ENCODE peak calls at places on chromosome 9, in ten cellular contexts. C is CD8-positive, alpha-beta T cell; U is SK-N-SH; B is HepG2; G is left ventricle myocardium inferior; Z is IMR-90; A is trophoblast cell; N is H7; Y is GM06990; Q is small intestine. X is an unnamed sample. For H3K27me3 and H3K36me3, the result is how much of the 10 kb centered on the place peaks cover.

GRCh38 chr9:136769710-136770191 is 5.4 kb upstream of the LCN15 start:
- DNase-seq in A (no peak), N (peak), Y (no peak), U (peak), C (peak), G (no peak), Z (no peak), Q (no peak), B (no peak), X (no peak)

GRCh38 chr9:128713941-128714573 is 9.9 kb downstream of the ZDHHC12 start:
- DNase-seq in Q (no peak), A (no peak), B (no peak), C (no peak), U (no peak), Z (no peak), G (no peak), Y (no peak), N (peak), X (no peak)

GRCh38 chr9:3468407-3469205 is 57.2 kb downstream of the RFX3 start:
- DNase-seq in Y (no peak), U (no peak), G (no peak), B (no peak), Q (no peak), Z (no peak), A (no peak), N (no peak), C (no peak), X (no peak)

GRCh38 chr9:133188006-133188842 is 20.8 kb downstream of the OBP2B start:
- DNase-seq in Z (no peak), Y (no peak), Q (peak), U (peak), G (no peak), N (peak), C (no peak), B (peak), A (no peak), X (no peak)

GRCh38 chr9:99298660-99299059 is 76.6 kb downstream of the SEC61B start:
- DNase-seq in Z (no peak), A (no peak), C (no peak), B (no peak), U (no peak), G (no peak), N (no peak), Y (no peak), Q (no peak), X (no peak)

GRCh38 chr9:121253821-121254471 is 14.0 kb upstream of the GSN start:
- DNase-seq in Y (no peak), A (no peak), N (peak), G (no peak), C (no peak), B (no peak), Q (no peak), Z (no peak), U (no peak), X (no peak)

GRCh38 chr9:16312962-16313546 is 557.4 kb downstream of the BNC2 start:
- DNase-seq in N (no peak), Z (no peak), U (no peak), Y (no peak), A (no peak), G (no peak), C (no peak), B (no peak), Q (no peak), X (no peak)

GRCh38 chr9:99050292-99050911 is 54.5 kb upstream of the TGFBR1 start:
- DNase-seq in U (no peak), B (peak), C (no peak), A (no peak), Y (no peak), N (no peak), Q (no peak), Z (peak), G (no peak), X (peak)

GRCh38 chr9:84480071-84480470 is 139.5 kb upstream of the SLC28A3 start:
- DNase-seq in C (no peak), A (no peak), Z (no peak), G (no peak), N (no peak), B (no peak), U (no peak), Y (no peak), Q (no peak), X (no peak)

GRCh38 chr9:84917366-84918063 is 248.0 kb downstream of the NTRK2 start:
- DNase-seq in B (no peak), U (no peak), A (no peak), Q (no peak), Z (no peak), G (no peak), Y (no peak), N (peak), C (no peak), X (no peak)

GRCh38 chr9:126491256-126491879 is 122.4 kb upstream of the LMX1B start:
- DNase-seq in Z (peak), C (peak), N (peak), B (peak), A (peak), G (no peak), Y (no peak), Q (peak), U (peak), X (no peak)

GRCh38 chr9:110954822-110955291 is 83.4 kb downstream of the LPAR1 start:
- DNase-seq in Y (no peak), A (no peak), G (no peak), B (no peak), C (no peak), N (no peak), U (no peak), Z (peak), Q (no peak), X (no peak)

GRCh38 chr9:128644452-128644851 is 12.2 kb downstream of the DYNC2I2 start:
- DNase-seq in G (no peak), C (no peak), Q (no peak), B (no peak), Y (no peak), N (no peak), A (no peak), Z (no peak), U (no peak), X (no peak)

GRCh38 chr9:106883030-106883429 is 20.1 kb downstream of the ZNF462 start:
- DNase-seq in Q (peak), B (no peak), A (no peak), G (no peak), C (no peak), N (no peak), Z (no peak), U (no peak), Y (no peak), X (no peak)

GRCh38 chr9:14133394-14133793 is 180.5 kb downstream of the NFIB start:
- DNase-seq in U (no peak), A (no peak), G (no peak), B (no peak), Z (no peak), N (no peak), C (no peak), Y (no peak), Q (no peak), X (no peak)

GRCh38 chr9:89425024-89425805 is 72.7 kb downstream of the SEMA4D start:
- DNase-seq in A (no peak), Q (no peak), B (no peak), G (no peak), Y (no peak), Z (peak), U (no peak), C (no peak), N (no peak), X (peak)

GRCh38 chr9:34550681-34551270 is 28.0 kb upstream of the ENHO start:
- DNase-seq in A (no peak), Y (no peak), U (peak), N (peak), B (no peak), C (no peak), Q (no peak), Z (no peak), G (no peak), X (no peak)

GRCh38 chr9:87516931-87517300 is 19.2 kb downstream of the DAPK1 start:
- DNase-seq in N (no peak), G (no peak), B (no peak), A (no peak), C (no peak), Z (no peak), U (no peak), Y (no peak), Q (no peak), X (no peak)

GRCh38 chr9:134390537-134390936 is 64.3 kb downstream of the RXRA start:
- DNase-seq in Q (no peak), U (no peak), G (no peak), Z (no peak), N (no peak), Y (peak), B (no peak), C (peak), A (no peak), X (no peak)

GRCh38 chr9:20512106-20512505 is 110.2 kb downstream of the MLLT3 start:
- DNase-seq in Y (no peak), A (peak), U (no peak), C (no peak), G (no peak), Z (peak), Q (peak), N (no peak), B (no peak), X (peak)

GRCh38 chr9:112323378-112323854 is 10.0 kb downstream of the PTBP3 start:
- DNase-seq in C (no peak), N (no peak), G (no peak), U (no peak), Y (no peak), B (no peak), A (no peak), Z (no peak), Q (no peak), X (no peak)

GRCh38 chr9:86730165-86730928 is 217.0 kb downstream of the GAS1 start:
- DNase-seq in G (no peak), Z (peak), U (no peak), A (no peak), Y (no peak), B (no peak), N (no peak), C (no peak), Q (no peak), X (no peak)

GRCh38 chr9:69476016-69476415 is 151.0 kb downstream of the ENTREP1 start:
- DNase-seq in A (no peak), C (peak), G (no peak), Z (no peak), B (no peak), Y (no peak), N (no peak), Q (peak), U (no peak), X (no peak)

GRCh38 chr9:119859128-119859527 is 489.9 kb upstream of the BRINP1 start:
- DNase-seq in A (no peak), G (no peak), B (no peak), Z (no peak), N (no peak), Q (no peak), C (no peak), U (no peak), Y (no peak), X (no peak)

GRCh38 chr9:133702798-133703570 is 35.2 kb downstream of the SARDH start:
- DNase-seq in Z (no peak), B (no peak), G (no peak), C (no peak), N (peak), Q (no peak), U (no peak), Y (no peak), A (no peak), X (no peak)

GRCh38 chr9:90985631-90986030 is 184.0 kb downstream of the SYK start:
- DNase-seq in C (no peak), A (no peak), U (no peak), Q (no peak), Y (no peak), N (no peak), B (no peak), Z (peak), G (no peak), X (no peak)

GRCh38 chr9:60546406-60546805 is 367.8 kb upstream of the SPATA31A5 start:
- DNase-seq in C (no peak), B (no peak), Y (no peak), A (no peak), U (peak), N (peak), Q (no peak), G (no peak), Z (no peak), X (no peak)

GRCh38 chr9:92954078-92954861 is 6.9 kb downstream of the FGD3 start:
- DNase-seq in N (no peak), C (peak), B (no peak), Z (no peak), A (no peak), Q (peak), U (no peak), G (peak), Y (peak), X (peak)

GRCh38 chr9:12798066-12798770 is 23.4 kb downstream of the LURAP1L start:
- DNase-seq in A (no peak), Y (no peak), G (no peak), N (no peak), Z (no peak), C (no peak), U (no peak), B (no peak), Q (no peak), X (peak)

GRCh38 chr9:75238311-75238976 is 150.1 kb downstream of the OSTF1 start:
- DNase-seq in Q (peak), B (peak), Z (peak), N (peak), C (no peak), A (peak), Y (peak), G (no peak), U (peak), X (peak)

GRCh38 chr9:136016882-136017812 is 56.0 kb upstream of the UBAC1 start:
- DNase-seq in Y (no peak), Z (no peak), U (peak), G (peak), A (no peak), C (no peak), Q (no peak), B (no peak), N (peak), X (no peak)

GRCh38 chr9:109771796-109772525 is 8.0 kb upstream of the PALM2AKAP2 start:
- DNase-seq in U (no peak), A (no peak), G (peak), N (no peak), B (no peak), Z (peak), Q (no peak), Y (no peak), C (no peak), X (peak)

GRCh38 chr9:135095470-135096407 is 8.3 kb downstream of the OLFM1 start:
- DNase-seq in A (no peak), Q (no peak), B (no peak), G (no peak), Z (no peak), Y (no peak), C (no peak), N (no peak), U (peak), X (no peak)

GRCh38 chr9:33988219-33988890 is 60.3 kb downstream of the UBAP2 start:
- DNase-seq in G (no peak), N (no peak), C (no peak), B (no peak), Q (no peak), U (no peak), Y (peak), A (no peak), Z (peak), X (no peak)

GRCh38 chr9:87206064-87206661 is 258.9 kb upstream of the GAS1 start:
- DNase-seq in Q (no peak), A (no peak), G (no peak), B (no peak), C (no peak), Z (peak), Y (no peak), U (no peak), N (no peak), X (peak)

GRCh38 chr9:134234687-134235359 is 70.5 kb upstream of the RNU6ATAC start:
- DNase-seq in U (no peak), C (no peak), B (no peak), Q (no peak), Z (no peak), A (no peak), N (no peak), Y (no peak), G (no peak), X (no peak)

GRCh38 chr9:78505546-78505945 is 208.6 kb downstream of the PSAT1 start:
- DNase-seq in B (no peak), Y (no peak), A (no peak), G (no peak), C (no peak), U (no peak), Q (no peak), Z (no peak), N (no peak), X (no peak)
- H3K27me3 ChIP-seq in B (under half), Y (under half), A (under half), G (under half), C (under half), U (under half), Q (under half), Z (under half), N (under half), X (under half)

DNA sequence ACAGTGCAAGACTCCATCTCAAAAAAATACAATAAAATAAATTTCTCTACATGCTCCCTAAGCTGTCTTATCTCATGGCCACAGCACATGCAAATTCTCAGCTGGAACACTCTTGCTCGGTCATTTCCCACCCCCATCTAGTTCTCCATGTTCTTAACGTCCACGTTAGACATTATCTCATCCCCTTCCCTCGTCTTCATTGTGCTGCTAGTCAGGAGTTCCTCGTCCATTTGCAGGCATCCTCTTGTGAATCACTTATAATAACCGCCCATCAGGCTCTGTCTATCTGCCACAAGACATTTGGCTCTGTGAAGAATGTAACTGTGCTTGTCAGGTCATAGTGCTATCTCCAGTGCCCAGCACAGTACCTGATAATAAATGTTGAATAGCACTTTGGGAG is 32.9 kb upstream of the GOLGA1 start:
- DNase-seq in Z (no peak), A (no peak), Q (no peak), N (no peak), U (no peak), C (no peak), G (no peak), Y (no peak), B (no peak), X (no peak)
- H3K36me3 ChIP-seq in Z (under half), A (under half), Q (under half), N (under half), U (under half), C (under half), G (under half), Y (under half), B (under half), X (under half)

GRCh38 chr9:113798062-113799030 is 77.8 kb upstream of the ZNF618 start:
- DNase-seq in G (no peak), Y (no peak), N (no peak), C (no peak), B (no peak), Z (peak), Q (no peak), U (no peak), A (no peak), X (peak)
- H3K27me3 ChIP-seq in G (half or more), Y (under half), N (under half), C (under half), B (under half), Z (under half), Q (under half), U (under half), A (under half), X (under half)

DNA sequence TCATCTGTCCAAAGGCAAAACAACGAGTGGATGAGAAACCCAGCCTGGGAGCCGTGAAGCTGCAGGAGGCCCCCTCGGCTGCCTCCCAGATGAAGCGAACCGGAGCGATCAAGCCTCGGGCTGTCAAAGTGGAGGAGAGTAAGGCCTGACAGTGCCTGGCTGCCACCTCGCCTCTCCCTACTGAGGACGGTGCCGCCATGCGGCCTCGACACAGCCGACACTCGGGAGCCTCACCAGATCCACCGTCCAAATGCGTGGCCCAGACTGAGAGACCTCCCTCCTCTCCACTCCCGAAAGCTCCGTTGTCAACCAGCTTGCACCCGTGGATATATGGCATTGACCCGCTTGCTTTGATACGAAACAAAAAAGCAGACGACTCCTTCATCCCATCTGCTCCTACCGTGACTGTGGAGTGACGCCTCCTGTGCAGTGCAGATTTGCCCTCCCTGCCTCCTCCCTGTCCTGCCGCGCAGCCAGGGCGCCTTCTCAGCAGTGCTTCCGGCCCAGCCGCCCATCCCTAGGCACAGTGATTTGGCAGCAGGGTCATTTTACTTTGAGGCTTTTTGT is 6.9 kb upstream of the POMT1 start:
- DNase-seq in C (no peak), G (no peak), A (no peak), Z (no peak), Q (no peak), N (no peak), U (no peak), Y (no peak), B (no peak), X (no peak)
- H3K36me3 ChIP-seq in C (half or more), G (half or more), A (half or more), Z (half or more), Q (half or more), N (half or more), U (half or more), Y (half or more), B (half or more), X (half or more)

GRCh38 chr9:21970800-21971620 is 23.2 kb downstream of the CDKN2A start:
- DNase-seq in A (no peak), C (no peak), Y (no peak), N (peak), G (no peak), Q (no peak), B (no peak), Z (no peak), U (no peak), X (no peak)

GRCh38 chr9:21974542-21975409 is 19.4 kb downstream of the CDKN2A start:
- DNase-seq in A (no peak), B (no peak), Y (peak), U (peak), N (peak), Q (peak), G (no peak), Z (peak), C (no peak), X (no peak)

GRCh38 chr9:21974230-21974541 is 20.0 kb downstream of the CDKN2A start:
- DNase-seq in C (no peak), B (no peak), Y (no peak), Q (no peak), A (no peak), U (no peak), N (no peak), G (no peak), Z (no peak), X (no peak)

GRCh38 chr9:21972361-21972760 is 21.8 kb downstream of the CDKN2A start:
- DNase-seq in Z (no peak), Q (no peak), N (no peak), G (no peak), Y (no peak), U (no peak), B (no peak), C (no peak), A (no peak), X (no peak)

GRCh38 chr9:21976334-21976875 is 17.8 kb downstream of the CDKN2A start:
- DNase-seq in Q (no peak), N (no peak), A (no peak), Z (no peak), B (no peak), C (no peak), U (no peak), Y (no peak), G (no peak), X (no peak)
- H3K27me3 ChIP-seq in Q (under half), N (half or more), A (under half), Z (under half), B (under half), C (half or more), U (half or more), Y (under half), G (half or more), X (under half)

DNA sequence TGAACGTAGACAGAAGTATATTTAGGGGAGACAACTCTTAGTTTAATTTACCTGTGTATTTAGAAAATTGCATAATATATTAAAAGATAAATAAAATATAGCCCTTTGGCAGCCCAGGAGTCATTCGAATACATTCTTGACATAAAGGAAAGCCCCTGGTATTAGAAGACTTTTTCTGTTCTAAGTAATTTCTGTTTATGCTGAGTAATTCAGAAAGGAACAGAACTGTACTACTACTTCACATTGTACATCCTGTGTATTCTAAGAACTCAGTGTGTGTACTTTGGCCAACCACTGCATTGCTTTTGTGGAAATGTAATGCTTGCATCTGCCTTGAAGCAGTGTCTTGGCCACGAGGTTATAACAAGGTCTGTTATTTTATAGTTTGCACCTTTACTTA is 136.4 kb downstream of the KDM4C start:
- DNase-seq in Q (peak), Z (no peak), U (no peak), C (no peak), A (no peak), B (no peak), Y (peak), N (no peak), G (no peak), X (no peak)
- H3K36me3 ChIP-seq in Q (under half), Z (under half), U (under half), C (under half), A (under half), B (under half), Y (under half), N (under half), G (under half), X (under half)

DNA sequence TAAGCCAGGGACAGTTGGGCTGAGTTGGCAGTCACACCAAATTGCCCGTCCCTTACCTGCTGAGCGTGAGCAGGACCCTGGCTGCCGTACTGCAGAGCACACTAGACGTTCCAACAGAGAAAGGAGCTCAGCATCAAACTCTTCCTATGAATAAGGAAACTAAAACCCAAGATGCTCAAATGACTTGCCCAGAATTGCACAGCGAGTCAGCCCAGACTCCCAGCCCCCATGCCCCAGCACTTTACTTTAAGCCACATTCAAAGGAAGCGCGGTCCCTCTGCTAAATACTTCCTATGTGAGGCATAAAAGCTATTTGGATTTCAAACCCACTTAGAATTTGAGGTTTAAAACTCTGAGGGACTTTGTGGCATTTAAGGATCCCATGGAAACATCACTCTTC is 23.9 kb downstream of the PAX5 start:
- DNase-seq in Q (no peak), B (no peak), Y (no peak), Z (no peak), G (no peak), N (no peak), C (no peak), U (no peak), A (no peak), X (no peak)
- H3K27me3 ChIP-seq in Q (under half), B (half or more), Y (under half), Z (half or more), G (half or more), N (under half), C (under half), U (under half), A (under half), X (under half)

X was measured in MG63.